ENCODE peak calls at places on chromosomes 2 and 18, in eight cellular contexts. W is osteocyte; J is CD4-positive, alpha-beta T cell; A is epithelial cell of esophagus; X is WTC11; U is progenitor cell of endocrine pancreas; P is fibroblast of lung; M is Peyer's patch. T is an unnamed sample.

GRCh38 chr2:217105733-217106649 is 246.1 kb upstream of the TNP1 start:
- DNase-seq in M (no peak), P (peak; percentile 99), U (no peak), W (no peak), J (no peak), X (no peak), A (peak; percentile 94), T (no peak)

GRCh38 chr2:42249887-42250286 is 80.7 kb downstream of the EML4 start:
- DNase-seq in A (peak; percentile 13), J (no peak), X (no peak), P (peak; percentile 46), W (no peak), M (no peak), U (no peak), T (no peak)

GRCh38 chr2:42693688-42694479 is 70.1 kb downstream of the OXER1 start:
- DNase-seq in J (no peak), P (no peak), U (no peak), X (no peak), W (no peak), M (no peak), A (no peak), T (no peak)

GRCh38 chr2:128941676-128942075 is 623.0 kb upstream of the HS6ST1 start:
- DNase-seq in J (no peak), P (no peak), U (no peak), M (no peak), X (no peak), W (no peak), A (no peak), T (no peak)

GRCh38 chr2:9174771-9175441 is 31.7 kb upstream of the ASAP2 start:
- DNase-seq in A (peak; percentile 73), X (no peak), W (no peak), U (no peak), P (peak; percentile 95), M (no peak), J (no peak), T (no peak)

GRCh38 chr2:106197878-106198277 is 3.8 kb upstream of the UXS1 start:
- DNase-seq in J (no peak), W (no peak), A (peak; percentile 13), M (no peak), P (peak; percentile 94), U (no peak), X (no peak), T (no peak)

GRCh38 chr2:84704505-84705244 is 176.2 kb downstream of the TRABD2A start:
- DNase-seq in W (no peak), A (no peak), P (no peak), X (no peak), U (no peak), M (no peak), J (no peak), T (no peak)

GRCh38 chr2:179031731-179032408 is 18.1 kb downstream of the CCDC141 start:
- DNase-seq in A (no peak), U (no peak), J (no peak), W (no peak), P (no peak), X (no peak), M (no peak), T (no peak)

GRCh38 chr2:166516712-166517303 is 22.8 kb upstream of the SCN7A start:
- DNase-seq in A (peak; percentile 41), M (no peak), W (no peak), X (peak; percentile 30), U (no peak), J (no peak), P (peak; percentile 24), T (peak; percentile 56)

GRCh38 chr18:78741381-78742340 is 238.0 kb upstream of the SALL3 start:
- DNase-seq in P (no peak), U (no peak), X (no peak), W (no peak), M (no peak), A (no peak), J (no peak), T (no peak)

GRCh38 chr2:40734797-40735196 is 282.9 kb upstream of the SLC8A1 start:
- DNase-seq in X (no peak), U (no peak), A (no peak), W (no peak), J (no peak), P (peak; percentile 79), M (no peak), T (no peak)

GRCh38 chr2:69383178-69383812 is 3.7 kb downstream of the GFPT1 start:
- DNase-seq in U (no peak), M (no peak), W (no peak), A (no peak), X (no peak), P (no peak), J (no peak), T (no peak)

GRCh38 chr18:49447810-49448745 is 12.4 kb downstream of the DYM start:
- DNase-seq in U (no peak), A (peak; percentile 78), P (peak; percentile 41), J (peak; percentile 9), W (no peak), M (no peak), X (peak; percentile 51), T (peak; percentile 55)

GRCh38 chr2:147173186-147173575 is 671.6 kb upstream of the ACVR2A start:
- DNase-seq in X (no peak), J (no peak), A (peak; percentile 65), W (no peak), M (no peak), U (no peak), P (peak; percentile 66), T (no peak)

GRCh38 chr2:17104454-17104853 is 413.8 kb downstream of the RAD51AP2 start:
- DNase-seq in X (no peak), W (no peak), P (peak; percentile 87), J (no peak), A (peak; percentile 76), U (no peak), M (no peak), T (no peak)

GRCh38 chr2:85394976-85395375 is 15.2 kb downstream of the CAPG start:
- DNase-seq in X (no peak), A (no peak), P (no peak), W (no peak), M (peak; percentile 29), U (no peak), J (no peak), T (no peak)

GRCh38 chr18:24026457-24026856 is 11.9 kb downstream of the TTC39C start:
- DNase-seq in J (no peak), U (no peak), A (peak; percentile 85), P (no peak), W (no peak), X (no peak), M (no peak), T (no peak)

GRCh38 chr18:23799540-23799939 is 110.3 kb downstream of the LAMA3 start:
- DNase-seq in P (no peak), U (no peak), M (no peak), A (no peak), W (no peak), X (no peak), J (no peak), T (no peak)

GRCh38 chr2:164142755-164143154 is 406.9 kb upstream of the FIGN start:
- DNase-seq in P (no peak), U (no peak), W (no peak), J (no peak), M (no peak), X (no peak), A (no peak), T (no peak)

GRCh38 chr18:28178720-28179119 is 1.8 kb upstream of the CDH2 start:
- DNase-seq in U (no peak), X (no peak), W (no peak), P (peak; percentile 74), J (no peak), M (no peak), A (peak; percentile 6), T (no peak)

GRCh38 chr18:26540041-26540628 is 8.2 kb downstream of the KCTD1 start:
- DNase-seq in W (no peak), U (no peak), P (peak; percentile 67), M (no peak), X (no peak), J (no peak), A (peak; percentile 84), T (no peak)

GRCh38 chr2:96756788-96757476 is 3.8 kb upstream of the CNNM4 start:
- DNase-seq in M (no peak), U (no peak), P (no peak), X (no peak), W (no peak), J (no peak), A (no peak), T (no peak)
- TF ChIP-seq CTCF in M (no peak), U (no peak), P (no peak), X (no peak), W (no peak), J (no peak), A (no peak), T (no peak)

DNA sequence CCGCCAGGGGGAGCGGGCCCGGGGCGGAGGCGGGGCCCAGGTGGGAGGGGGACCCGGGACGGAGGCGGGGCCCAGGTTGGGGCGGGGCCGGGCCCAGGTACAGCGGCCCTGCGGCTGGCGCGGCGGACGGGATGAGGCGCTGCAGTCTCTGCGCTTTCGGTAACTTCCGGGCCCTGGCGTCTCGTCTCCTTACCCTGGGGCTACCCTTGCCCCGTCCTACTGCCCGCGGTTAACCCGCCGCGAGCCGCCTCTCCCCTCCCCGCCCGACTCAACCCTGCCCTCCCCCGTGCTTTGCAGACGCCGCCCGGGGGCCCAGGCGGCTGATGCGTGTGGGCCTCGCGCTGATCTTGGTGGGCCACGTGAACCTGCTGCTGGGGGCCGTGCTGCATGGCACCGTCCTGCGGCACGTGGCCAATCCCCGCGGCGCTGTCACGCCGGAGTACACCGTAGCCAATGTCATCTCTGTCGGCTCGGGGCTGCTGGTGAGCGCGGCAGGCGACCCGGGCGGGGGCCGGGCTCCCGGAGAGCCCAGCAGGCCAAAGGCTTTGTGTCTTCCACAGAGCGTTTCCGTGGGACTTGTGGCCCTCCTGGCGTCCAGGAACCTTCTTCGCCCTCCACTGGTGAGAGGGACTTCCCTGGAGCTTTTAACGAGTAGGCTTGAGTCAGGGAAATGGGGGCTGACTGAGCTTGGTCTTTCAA is at the start of gene KRTCAP3:
- DNase-seq in U (peak; percentile 73), M (peak; percentile 88), P (no peak), A (peak; percentile 83), J (peak; percentile 68), X (peak; percentile 91), W (no peak), T (peak; percentile 52)
- TF ChIP-seq CTCF in U (peak; percentile 62), M (peak; percentile 16), P (no peak), A (no peak), J (peak; percentile 37), X (peak; percentile 63), W (no peak), T (no peak)

GRCh38 chr2:148565272-148565894 is 79.2 kb upstream of the EPC2 start:
- DNase-seq in P (no peak), A (no peak), W (peak; percentile 23), M (no peak), J (no peak), U (no peak), X (no peak), T (peak; percentile 9)
- TF ChIP-seq CTCF in P (no peak), A (no peak), W (peak; percentile 37), M (no peak), J (no peak), U (no peak), X (no peak), T (peak; percentile 17)

DNA sequence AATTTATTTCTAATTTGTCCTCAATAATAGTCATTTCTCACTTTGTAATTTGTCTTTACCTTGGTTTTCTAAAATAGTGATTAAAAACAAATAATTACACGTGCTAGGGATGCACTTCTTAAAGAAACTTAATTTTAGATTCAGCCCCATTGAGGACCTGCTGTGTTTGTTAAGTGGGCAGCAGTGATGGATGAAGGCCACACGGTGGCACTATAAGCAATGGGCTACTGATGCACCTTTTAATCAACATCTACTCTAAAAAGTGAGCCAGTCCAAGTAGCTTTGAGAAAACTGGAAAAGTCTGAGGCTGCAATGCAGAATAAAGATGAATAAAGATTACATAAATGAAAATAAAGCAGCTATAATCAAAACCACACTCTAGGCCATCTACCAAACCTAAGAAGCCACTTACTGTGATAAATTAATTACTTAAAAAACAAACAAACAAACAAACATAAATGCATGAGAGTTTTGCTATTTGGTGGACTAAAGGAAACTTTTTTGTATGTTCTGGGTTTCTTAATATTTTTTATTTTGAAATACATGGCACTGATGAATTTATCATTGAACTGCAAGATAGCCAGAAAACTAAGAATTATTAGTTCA is 89.3 kb downstream of the PDE11A start:
- DNase-seq in X (peak; percentile 35), U (no peak), W (no peak), M (no peak), P (peak; percentile 59), J (no peak), A (peak; percentile 71), T (peak; percentile 17)
- TF ChIP-seq CTCF in X (peak; percentile 57), U (peak; percentile 88), W (peak; percentile 78), M (no peak), P (peak; percentile 86), J (peak; percentile 52), A (peak; percentile 98), T (peak; percentile 69)